ENCODE peak calls at places on chromosomes 7 and 10, in ten cellular contexts. Z is neural crest cell, O is DND-41, C is ELF-1, F is GM20000, B is GM19239, J is BE2C, N is GM10248, L is NCI-H1417 treated with DMSO at 0.1 percent for 48 hours, S is caudate nucleus. H is an unnamed sample.

GRCh38 chr7:12244129-12244528 is 33.0 kb downstream of the TMEM106B start:
- DNase-seq in F (no peak), J (peak), Z (no peak), S (no peak), C (peak), O (no peak), B (no peak), L (no peak), N (no peak), H (no peak)

GRCh38 chr10:109886037-109886787 is 37.1 kb downstream of the XPNPEP1 start:
- DNase-seq in F (no peak), L (no peak), C (no peak), B (no peak), N (no peak), J (no peak), O (no peak), S (no peak), Z (no peak), H (no peak)

GRCh38 chr10:103789771-103790201 is 65.6 kb downstream of the SH3PXD2A start:
- DNase-seq in L (no peak), Z (no peak), B (no peak), J (no peak), N (no peak), O (no peak), F (no peak), C (peak), S (no peak), H (no peak)

GRCh38 chr7:116525298-116525912 is 569 bp downstream of the CAV1 start:
- DNase-seq in Z (peak), J (no peak), C (peak), L (no peak), O (no peak), F (peak), B (peak), S (peak), N (peak), H (no peak)

GRCh38 chr7:141264511-141264910 is 190.6 kb downstream of the TMEM178B start:
- DNase-seq in F (no peak), L (no peak), N (no peak), O (no peak), Z (no peak), B (no peak), S (no peak), J (no peak), C (no peak), H (no peak)

GRCh38 chr10:60257767-60258428 is 131.8 kb downstream of the ANK3 start:
- DNase-seq in C (no peak), Z (no peak), B (no peak), F (no peak), O (no peak), N (no peak), L (no peak), S (no peak), J (no peak), H (no peak)

GRCh38 chr7:15558747-15559146 is 3.1 kb downstream of the AGMO start:
- DNase-seq in Z (no peak), J (no peak), O (no peak), F (no peak), S (no peak), L (no peak), N (no peak), C (no peak), B (no peak), H (no peak)

GRCh38 chr10:63722537-63722936 is 201.3 kb downstream of the REEP3 start:
- DNase-seq in C (peak), N (no peak), Z (no peak), L (no peak), B (no peak), O (no peak), F (no peak), S (no peak), J (peak), H (no peak)

GRCh38 chr7:15749631-15750030 is 63.1 kb upstream of the MEOX2 start:
- DNase-seq in L (no peak), S (no peak), Z (no peak), F (no peak), O (no peak), N (no peak), C (no peak), B (no peak), J (no peak), H (no peak)